ENCODE peak calls at places on chromosomes 13 and 19, in six cellular contexts. One of them, this sample, is unnamed. For H3K4me1 and H3K9me3, the result is how much of the 10 kb centered on the place peaks cover.

GRCh38 chr19:47257411-47258169 is 1.3 kb downstream of the CCDC9 start:
- DNase-seq in neuronal stem cell: no peak
- DNase-seq in cardiac muscle cell: no peak
- DNase-seq in effector memory CD4-positive, alpha-beta T cell: no peak
- DNase-seq in breast epithelium: no peak
- DNase-seq in H9: no peak
- DNase-seq in this sample: no peak

GRCh38 chr13:113855012-113855921 is 8.6 kb downstream of the GAS6 start:
- DNase-seq in neuronal stem cell: no peak
- DNase-seq in cardiac muscle cell: no peak
- DNase-seq in effector memory CD4-positive, alpha-beta T cell: no peak
- DNase-seq in breast epithelium: peak
- DNase-seq in H9: peak
- DNase-seq in this sample: no peak

GRCh38 chr19:32718286-32718685 is 1.3 kb upstream of the TDRD12 start:
- DNase-seq in neuronal stem cell: no peak
- DNase-seq in cardiac muscle cell: no peak
- DNase-seq in effector memory CD4-positive, alpha-beta T cell: no peak
- DNase-seq in breast epithelium: no peak
- DNase-seq in H9: no peak
- DNase-seq in this sample: no peak

GRCh38 chr19:3837332-3837731 is 31.5 kb downstream of the ZFR2 start:
- DNase-seq in neuronal stem cell: no peak
- DNase-seq in cardiac muscle cell: no peak
- DNase-seq in effector memory CD4-positive, alpha-beta T cell: no peak
- DNase-seq in breast epithelium: no peak
- DNase-seq in H9: no peak
- DNase-seq in this sample: no peak

GRCh38 chr19:2551172-2551863 is 75.4 kb downstream of the GADD45B start:
- DNase-seq in neuronal stem cell: no peak
- DNase-seq in cardiac muscle cell: no peak
- DNase-seq in effector memory CD4-positive, alpha-beta T cell: no peak
- DNase-seq in breast epithelium: no peak
- DNase-seq in H9: no peak
- DNase-seq in this sample: no peak

GRCh38 chr13:79290595-79291244 is 115.3 kb downstream of the RBM26 start:
- DNase-seq in neuronal stem cell: no peak
- DNase-seq in cardiac muscle cell: peak
- DNase-seq in effector memory CD4-positive, alpha-beta T cell: no peak
- DNase-seq in breast epithelium: no peak
- DNase-seq in H9: no peak
- DNase-seq in this sample: no peak

GRCh38 chr19:47561440-47562045 is 11.4 kb downstream of the ZNF541 start:
- DNase-seq in neuronal stem cell: no peak
- DNase-seq in cardiac muscle cell: no peak
- DNase-seq in effector memory CD4-positive, alpha-beta T cell: no peak
- DNase-seq in breast epithelium: no peak
- DNase-seq in H9: no peak
- DNase-seq in this sample: no peak

GRCh38 chr19:7516281-7516862 is 469 bp downstream of the ZNF358 start:
- DNase-seq in neuronal stem cell: no peak
- DNase-seq in cardiac muscle cell: peak
- DNase-seq in effector memory CD4-positive, alpha-beta T cell: no peak
- DNase-seq in breast epithelium: no peak
- DNase-seq in H9: no peak
- DNase-seq in this sample: no peak

GRCh38 chr19:36125557-36125956 is 10.3 kb downstream of the TBCB start:
- DNase-seq in neuronal stem cell: no peak
- DNase-seq in cardiac muscle cell: no peak
- DNase-seq in effector memory CD4-positive, alpha-beta T cell: no peak
- DNase-seq in breast epithelium: no peak
- DNase-seq in H9: no peak
- DNase-seq in this sample: no peak

GRCh38 chr19:6023085-6023682 is 45.2 kb upstream of the RANBP3 start:
- DNase-seq in neuronal stem cell: no peak
- DNase-seq in cardiac muscle cell: no peak
- DNase-seq in effector memory CD4-positive, alpha-beta T cell: no peak
- DNase-seq in breast epithelium: no peak
- DNase-seq in H9: no peak
- DNase-seq in this sample: no peak

GRCh38 chr19:8212916-8213315 is 3.7 kb downstream of the CERS4 start:
- DNase-seq in neuronal stem cell: no peak
- DNase-seq in cardiac muscle cell: no peak
- DNase-seq in effector memory CD4-positive, alpha-beta T cell: no peak
- DNase-seq in breast epithelium: no peak
- DNase-seq in H9: no peak
- DNase-seq in this sample: no peak

GRCh38 chr13:109163052-109163413 is 533.6 kb downstream of the MYO16 start:
- DNase-seq in neuronal stem cell: no peak
- DNase-seq in cardiac muscle cell: peak
- DNase-seq in effector memory CD4-positive, alpha-beta T cell: no peak
- DNase-seq in breast epithelium: no peak
- DNase-seq in H9: no peak
- DNase-seq in this sample: no peak

GRCh38 chr13:69683921-69684663 is 423.5 kb upstream of the ATXN8OS start:
- DNase-seq in neuronal stem cell: no peak
- DNase-seq in cardiac muscle cell: peak
- DNase-seq in effector memory CD4-positive, alpha-beta T cell: no peak
- DNase-seq in breast epithelium: no peak
- DNase-seq in H9: no peak
- DNase-seq in this sample: no peak

GRCh38 chr19:12828494-12828893 is 5.9 kb downstream of the RTBDN start:
- DNase-seq in neuronal stem cell: no peak
- DNase-seq in cardiac muscle cell: peak
- DNase-seq in effector memory CD4-positive, alpha-beta T cell: no peak
- DNase-seq in breast epithelium: no peak
- DNase-seq in H9: peak
- DNase-seq in this sample: no peak

GRCh38 chr19:4717191-4717965 is 6.3 kb downstream of the DPP9 start:
- DNase-seq in neuronal stem cell: no peak
- DNase-seq in cardiac muscle cell: no peak
- DNase-seq in effector memory CD4-positive, alpha-beta T cell: no peak
- DNase-seq in breast epithelium: no peak
- DNase-seq in H9: no peak
- DNase-seq in this sample: no peak

GRCh38 chr19:46639356-46640061 is 3.5 kb upstream of the GNG8 start:
- DNase-seq in neuronal stem cell: no peak
- DNase-seq in cardiac muscle cell: peak
- DNase-seq in effector memory CD4-positive, alpha-beta T cell: no peak
- DNase-seq in breast epithelium: no peak
- DNase-seq in H9: no peak
- DNase-seq in this sample: no peak

GRCh38 chr13:101520672-101521071 is 68.2 kb downstream of the ITGBL1 start:
- DNase-seq in neuronal stem cell: no peak
- DNase-seq in cardiac muscle cell: no peak
- DNase-seq in effector memory CD4-positive, alpha-beta T cell: no peak
- DNase-seq in breast epithelium: no peak
- DNase-seq in H9: no peak
- DNase-seq in this sample: no peak

GRCh38 chr13:62512194-62513141 is 1096.8 kb upstream of the PCDH20 start:
- DNase-seq in neuronal stem cell: peak
- DNase-seq in cardiac muscle cell: peak
- DNase-seq in effector memory CD4-positive, alpha-beta T cell: no peak
- DNase-seq in breast epithelium: peak
- DNase-seq in H9: peak
- DNase-seq in this sample: no peak

GRCh38 chr19:13398780-13399726 is 107.2 kb downstream of the CACNA1A start:
- DNase-seq in neuronal stem cell: no peak
- DNase-seq in cardiac muscle cell: no peak
- DNase-seq in effector memory CD4-positive, alpha-beta T cell: no peak
- DNase-seq in breast epithelium: no peak
- DNase-seq in H9: no peak
- DNase-seq in this sample: no peak

GRCh38 chr13:40275636-40276035 is 390.8 kb downstream of the FOXO1 start:
- DNase-seq in neuronal stem cell: no peak
- DNase-seq in cardiac muscle cell: no peak
- DNase-seq in effector memory CD4-positive, alpha-beta T cell: no peak
- DNase-seq in breast epithelium: no peak
- DNase-seq in H9: no peak
- DNase-seq in this sample: no peak

GRCh38 chr13:112178769-112179168 is 111.8 kb downstream of the SOX1 start:
- DNase-seq in neuronal stem cell: no peak
- DNase-seq in cardiac muscle cell: no peak
- DNase-seq in effector memory CD4-positive, alpha-beta T cell: no peak
- DNase-seq in breast epithelium: no peak
- DNase-seq in H9: no peak
- DNase-seq in this sample: no peak

GRCh38 chr13:106349080-106349841 is 186.2 kb downstream of the EFNB2 start:
- DNase-seq in neuronal stem cell: peak
- DNase-seq in cardiac muscle cell: peak
- DNase-seq in effector memory CD4-positive, alpha-beta T cell: no peak
- DNase-seq in breast epithelium: no peak
- DNase-seq in H9: peak
- DNase-seq in this sample: no peak

DNA sequence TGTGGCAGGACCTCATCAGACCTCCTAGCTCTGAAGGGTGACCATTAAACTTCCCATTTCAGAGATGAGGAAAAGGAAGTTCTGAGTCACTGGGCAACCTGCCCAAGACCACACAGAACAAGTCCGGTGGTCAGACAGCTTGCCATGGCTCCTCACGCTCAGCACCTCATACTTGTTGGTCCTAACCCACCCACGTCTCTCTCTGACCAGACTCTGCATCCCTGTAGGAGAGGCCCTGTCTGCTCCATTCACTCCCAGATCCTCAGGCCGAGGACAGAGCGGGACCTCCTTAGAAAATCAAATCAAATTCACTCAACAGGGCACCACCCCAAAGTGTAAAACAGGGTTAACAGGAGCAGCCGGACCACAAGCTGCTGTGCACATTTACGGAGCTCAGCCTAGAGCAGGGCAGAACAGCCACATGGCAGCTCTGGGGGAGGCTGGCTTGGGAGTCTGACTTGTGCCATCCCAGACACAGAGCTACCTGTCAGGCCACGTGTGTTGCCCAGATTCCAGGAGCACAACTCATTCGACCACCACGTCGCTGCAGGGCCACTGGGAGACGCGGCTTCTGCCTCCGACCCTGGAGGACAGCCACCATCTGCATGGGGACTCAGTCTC is 1.7 kb downstream of the MIER2 start:
- DNase-seq in neuronal stem cell: no peak
- DNase-seq in cardiac muscle cell: no peak
- DNase-seq in effector memory CD4-positive, alpha-beta T cell: no peak
- DNase-seq in breast epithelium: no peak
- DNase-seq in H9: no peak
- DNase-seq in this sample: no peak
- H3K4me1 ChIP-seq in neuronal stem cell: under half
- H3K4me1 ChIP-seq in cardiac muscle cell: under half
- H3K4me1 ChIP-seq in effector memory CD4-positive, alpha-beta T cell: under half
- H3K4me1 ChIP-seq in breast epithelium: under half
- H3K4me1 ChIP-seq in H9: under half
- H3K4me1 ChIP-seq in this sample: under half

DNA sequence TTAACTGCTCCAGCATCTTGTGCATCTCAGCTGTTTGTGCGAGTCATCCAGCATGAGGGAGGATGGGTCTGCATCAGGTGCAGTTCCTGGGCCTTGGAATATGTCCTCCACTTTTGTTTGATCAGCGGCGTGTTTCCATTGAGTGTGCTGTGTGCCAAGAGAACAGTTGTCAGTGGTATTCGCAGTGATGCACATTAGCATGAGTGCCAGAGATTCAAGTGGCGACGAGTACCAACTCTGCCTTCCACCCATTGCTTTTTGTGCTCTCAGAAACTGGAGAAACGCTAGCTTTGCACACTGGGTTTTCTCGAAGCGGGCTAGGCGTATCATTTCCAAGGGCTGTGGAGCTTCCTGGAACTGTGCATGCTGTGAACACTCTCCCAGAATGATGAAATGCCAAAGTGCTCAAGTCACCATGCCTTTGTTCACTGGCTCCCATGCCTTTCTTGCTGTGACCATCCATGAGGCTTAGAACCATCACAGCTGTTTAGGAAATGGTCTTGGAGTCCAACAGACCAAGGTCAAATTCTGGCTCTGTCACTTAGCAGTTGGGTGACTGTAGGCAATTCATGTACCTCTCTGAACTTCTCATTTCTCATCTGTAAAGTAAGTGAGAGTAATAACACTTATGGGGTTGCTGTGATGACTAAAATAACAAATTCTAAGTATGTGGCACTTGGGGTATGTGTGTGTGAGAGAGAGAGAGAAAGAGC is 18.4 kb downstream of the LRCH1 start:
- DNase-seq in neuronal stem cell: no peak
- DNase-seq in cardiac muscle cell: no peak
- DNase-seq in effector memory CD4-positive, alpha-beta T cell: no peak
- DNase-seq in breast epithelium: no peak
- DNase-seq in H9: no peak
- DNase-seq in this sample: no peak
- H3K27ac ChIP-seq in neuronal stem cell: no peak
- H3K27ac ChIP-seq in cardiac muscle cell: peak
- H3K27ac ChIP-seq in effector memory CD4-positive, alpha-beta T cell: no peak
- H3K27ac ChIP-seq in breast epithelium: no peak
- H3K27ac ChIP-seq in H9: no peak
- H3K27ac ChIP-seq in this sample: no peak

GRCh38 chr19:56543776-56544175 is 5.0 kb downstream of the ZFP28 start:
- DNase-seq in neuronal stem cell: no peak
- DNase-seq in cardiac muscle cell: no peak
- DNase-seq in effector memory CD4-positive, alpha-beta T cell: no peak
- DNase-seq in breast epithelium: no peak
- DNase-seq in H9: no peak
- DNase-seq in this sample: no peak

GRCh38 chr19:56547535-56547934 is 8.8 kb downstream of the ZFP28 start:
- DNase-seq in neuronal stem cell: no peak
- DNase-seq in cardiac muscle cell: no peak
- DNase-seq in effector memory CD4-positive, alpha-beta T cell: no peak
- DNase-seq in breast epithelium: no peak
- DNase-seq in H9: peak
- DNase-seq in this sample: no peak
- H3K9me3 ChIP-seq in neuronal stem cell: half or more
- H3K9me3 ChIP-seq in cardiac muscle cell: under half
- H3K9me3 ChIP-seq in effector memory CD4-positive, alpha-beta T cell: under half
- H3K9me3 ChIP-seq in breast epithelium: half or more
- H3K9me3 ChIP-seq in H9: under half
- H3K9me3 ChIP-seq in this sample: under half

DNA sequence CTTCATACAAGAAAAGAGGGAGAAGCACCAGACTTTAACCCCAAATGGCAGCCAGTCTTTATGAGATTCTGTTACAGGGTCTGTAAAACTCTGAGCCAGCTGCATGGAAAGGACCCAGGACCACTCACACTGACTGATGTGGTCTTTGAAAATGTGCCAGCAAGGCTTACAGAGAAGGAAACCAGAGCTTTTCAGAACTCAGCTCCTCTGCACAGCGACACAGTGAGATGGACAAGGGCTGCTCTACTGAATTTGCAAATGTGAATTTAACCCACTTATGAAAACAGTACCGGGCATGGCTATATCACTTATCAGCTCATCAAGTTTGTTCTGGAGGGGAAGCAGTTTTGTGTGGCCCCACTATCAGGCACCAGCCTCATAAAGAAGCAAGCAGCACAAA is 98.8 kb upstream of the SERP2 start:
- DNase-seq in neuronal stem cell: no peak
- DNase-seq in cardiac muscle cell: peak
- DNase-seq in effector memory CD4-positive, alpha-beta T cell: no peak
- DNase-seq in breast epithelium: no peak
- DNase-seq in H9: no peak
- DNase-seq in this sample: peak
- H3K4me1 ChIP-seq in neuronal stem cell: under half
- H3K4me1 ChIP-seq in cardiac muscle cell: under half
- H3K4me1 ChIP-seq in effector memory CD4-positive, alpha-beta T cell: under half
- H3K4me1 ChIP-seq in breast epithelium: under half
- H3K4me1 ChIP-seq in H9: under half
- H3K4me1 ChIP-seq in this sample: under half

This sample was measured in CD8-positive, alpha-beta T cell.